ENCODE peak calls at places on chromosomes 7 and 10, in eight cellular contexts. One of them, this sample, is unnamed.

GRCh38 chr10:1420663-1421362 is 316.5 kb downstream of the ADARB2 start:
- DNase-seq in NCI-H2081: peak; percentile 80
- DNase-seq in activated effector memory CD4-positive, alpha-beta T cell treated with Interleukin-2 at 50 U/mL for 16 hours: peak; percentile 22
- DNase-seq in CD4-positive, alpha-beta T cell: peak; percentile 30
- DNase-seq in endothelial cell: peak; percentile 84
- DNase-seq in activated T-helper 9 cell treated with anti-CD3 and anti-CD28 coated beads, Interleukin-2, amount 50 U/mL, for 16 hours: peak; percentile 13
- DNase-seq in Kasumi-1: peak; percentile 97
- DNase-seq in NCI-H1105 treated with DMSO at 0.1 percent for 48 hours: peak; percentile 68
- DNase-seq in this sample: peak; percentile 7

GRCh38 chr7:33900501-33900900 is 4.8 kb upstream of the BMPER start:
- DNase-seq in endothelial cell: no peak
- DNase-seq in NCI-H1105 treated with DMSO at 0.1 percent for 48 hours: no peak
- DNase-seq in CD4-positive, alpha-beta T cell: no peak
- DNase-seq in activated T-helper 9 cell treated with anti-CD3 and anti-CD28 coated beads, Interleukin-2, amount 50 U/mL, for 16 hours: no peak
- DNase-seq in NCI-H2081: no peak
- DNase-seq in Kasumi-1: no peak
- DNase-seq in activated effector memory CD4-positive, alpha-beta T cell treated with Interleukin-2 at 50 U/mL for 16 hours: no peak
- DNase-seq in this sample: no peak

GRCh38 chr10:30056281-30056680 is 3.1 kb downstream of the JCAD start:
- DNase-seq in NCI-H1105 treated with DMSO at 0.1 percent for 48 hours: no peak
- DNase-seq in activated T-helper 9 cell treated with anti-CD3 and anti-CD28 coated beads, Interleukin-2, amount 50 U/mL, for 16 hours: no peak
- DNase-seq in Kasumi-1: no peak
- DNase-seq in endothelial cell: no peak
- DNase-seq in NCI-H2081: no peak
- DNase-seq in CD4-positive, alpha-beta T cell: no peak
- DNase-seq in activated effector memory CD4-positive, alpha-beta T cell treated with Interleukin-2 at 50 U/mL for 16 hours: no peak
- DNase-seq in this sample: no peak

GRCh38 chr7:91424372-91424771 is 160.1 kb downstream of the FZD1 start:
- DNase-seq in Kasumi-1: no peak
- DNase-seq in endothelial cell: no peak
- DNase-seq in NCI-H1105 treated with DMSO at 0.1 percent for 48 hours: no peak
- DNase-seq in activated effector memory CD4-positive, alpha-beta T cell treated with Interleukin-2 at 50 U/mL for 16 hours: no peak
- DNase-seq in activated T-helper 9 cell treated with anti-CD3 and anti-CD28 coated beads, Interleukin-2, amount 50 U/mL, for 16 hours: no peak
- DNase-seq in CD4-positive, alpha-beta T cell: no peak
- DNase-seq in NCI-H2081: no peak
- DNase-seq in this sample: no peak

GRCh38 chr7:125773113-125773800 is 843.6 kb upstream of the POT1 start:
- DNase-seq in activated T-helper 9 cell treated with anti-CD3 and anti-CD28 coated beads, Interleukin-2, amount 50 U/mL, for 16 hours: no peak
- DNase-seq in Kasumi-1: no peak
- DNase-seq in activated effector memory CD4-positive, alpha-beta T cell treated with Interleukin-2 at 50 U/mL for 16 hours: no peak
- DNase-seq in endothelial cell: no peak
- DNase-seq in CD4-positive, alpha-beta T cell: no peak
- DNase-seq in NCI-H2081: no peak
- DNase-seq in NCI-H1105 treated with DMSO at 0.1 percent for 48 hours: no peak
- DNase-seq in this sample: no peak

GRCh38 chr10:102231357-102232318 is 5.5 kb downstream of the ELOVL3 start:
- DNase-seq in activated T-helper 9 cell treated with anti-CD3 and anti-CD28 coated beads, Interleukin-2, amount 50 U/mL, for 16 hours: peak; percentile 63
- DNase-seq in NCI-H2081: peak; percentile 2
- DNase-seq in activated effector memory CD4-positive, alpha-beta T cell treated with Interleukin-2 at 50 U/mL for 16 hours: peak; percentile 47
- DNase-seq in endothelial cell: peak; percentile 78
- DNase-seq in CD4-positive, alpha-beta T cell: peak; percentile 40
- DNase-seq in NCI-H1105 treated with DMSO at 0.1 percent for 48 hours: peak; percentile 20
- DNase-seq in Kasumi-1: peak; percentile 84
- DNase-seq in this sample: no peak

GRCh38 chr10:49739426-49739825 is 22.7 kb downstream of the OGDHL start:
- DNase-seq in endothelial cell: no peak
- DNase-seq in Kasumi-1: no peak
- DNase-seq in NCI-H2081: no peak
- DNase-seq in activated T-helper 9 cell treated with anti-CD3 and anti-CD28 coated beads, Interleukin-2, amount 50 U/mL, for 16 hours: no peak
- DNase-seq in NCI-H1105 treated with DMSO at 0.1 percent for 48 hours: no peak
- DNase-seq in activated effector memory CD4-positive, alpha-beta T cell treated with Interleukin-2 at 50 U/mL for 16 hours: no peak
- DNase-seq in CD4-positive, alpha-beta T cell: no peak
- DNase-seq in this sample: no peak

GRCh38 chr7:100483728-100484635 is at the start of gene NYAP1:
- DNase-seq in NCI-H2081: peak; percentile 65
- DNase-seq in NCI-H1105 treated with DMSO at 0.1 percent for 48 hours: peak; percentile 48
- DNase-seq in activated T-helper 9 cell treated with anti-CD3 and anti-CD28 coated beads, Interleukin-2, amount 50 U/mL, for 16 hours: peak; percentile 41
- DNase-seq in endothelial cell: no peak
- DNase-seq in activated effector memory CD4-positive, alpha-beta T cell treated with Interleukin-2 at 50 U/mL for 16 hours: peak; percentile 47
- DNase-seq in Kasumi-1: peak; percentile 22
- DNase-seq in CD4-positive, alpha-beta T cell: peak; percentile 41
- DNase-seq in this sample: peak; percentile 38

GRCh38 chr10:71708897-71709882 is 10.4 kb downstream of the C10orf105 start:
- DNase-seq in CD4-positive, alpha-beta T cell: no peak
- DNase-seq in NCI-H1105 treated with DMSO at 0.1 percent for 48 hours: no peak
- DNase-seq in NCI-H2081: no peak
- DNase-seq in Kasumi-1: no peak
- DNase-seq in endothelial cell: no peak
- DNase-seq in activated effector memory CD4-positive, alpha-beta T cell treated with Interleukin-2 at 50 U/mL for 16 hours: no peak
- DNase-seq in activated T-helper 9 cell treated with anti-CD3 and anti-CD28 coated beads, Interleukin-2, amount 50 U/mL, for 16 hours: no peak
- DNase-seq in this sample: no peak

GRCh38 chr10:133307776-133308430 is 769 bp downstream of the TUBGCP2 start:
- DNase-seq in NCI-H2081: peak; percentile 64
- DNase-seq in Kasumi-1: peak; percentile 84
- DNase-seq in NCI-H1105 treated with DMSO at 0.1 percent for 48 hours: peak; percentile 52
- DNase-seq in endothelial cell: peak; percentile 69
- DNase-seq in activated effector memory CD4-positive, alpha-beta T cell treated with Interleukin-2 at 50 U/mL for 16 hours: peak; percentile 81
- DNase-seq in activated T-helper 9 cell treated with anti-CD3 and anti-CD28 coated beads, Interleukin-2, amount 50 U/mL, for 16 hours: peak; percentile 76
- DNase-seq in CD4-positive, alpha-beta T cell: peak; percentile 79
- DNase-seq in this sample: no peak

GRCh38 chr10:97572214-97572989 is at the start of gene ANKRD2:
- DNase-seq in endothelial cell: peak; percentile 77
- DNase-seq in activated T-helper 9 cell treated with anti-CD3 and anti-CD28 coated beads, Interleukin-2, amount 50 U/mL, for 16 hours: peak; percentile 13
- DNase-seq in activated effector memory CD4-positive, alpha-beta T cell treated with Interleukin-2 at 50 U/mL for 16 hours: peak; percentile 14
- DNase-seq in NCI-H2081: peak; percentile 16
- DNase-seq in Kasumi-1: peak; percentile 83
- DNase-seq in NCI-H1105 treated with DMSO at 0.1 percent for 48 hours: no peak
- DNase-seq in CD4-positive, alpha-beta T cell: peak; percentile 13
- DNase-seq in this sample: peak; percentile 63

GRCh38 chr10:19638173-19638872 is 177.9 kb upstream of the PLXDC2 start:
- DNase-seq in activated T-helper 9 cell treated with anti-CD3 and anti-CD28 coated beads, Interleukin-2, amount 50 U/mL, for 16 hours: no peak
- DNase-seq in NCI-H2081: no peak
- DNase-seq in activated effector memory CD4-positive, alpha-beta T cell treated with Interleukin-2 at 50 U/mL for 16 hours: no peak
- DNase-seq in Kasumi-1: peak; percentile 75
- DNase-seq in NCI-H1105 treated with DMSO at 0.1 percent for 48 hours: no peak
- DNase-seq in CD4-positive, alpha-beta T cell: no peak
- DNase-seq in endothelial cell: no peak
- DNase-seq in this sample: no peak

GRCh38 chr10:80528901-80529300 is 8.8 kb upstream of the SH2D4B start:
- DNase-seq in Kasumi-1: no peak
- DNase-seq in CD4-positive, alpha-beta T cell: no peak
- DNase-seq in NCI-H2081: no peak
- DNase-seq in NCI-H1105 treated with DMSO at 0.1 percent for 48 hours: no peak
- DNase-seq in activated T-helper 9 cell treated with anti-CD3 and anti-CD28 coated beads, Interleukin-2, amount 50 U/mL, for 16 hours: no peak
- DNase-seq in endothelial cell: no peak
- DNase-seq in activated effector memory CD4-positive, alpha-beta T cell treated with Interleukin-2 at 50 U/mL for 16 hours: no peak
- DNase-seq in this sample: no peak

GRCh38 chr10:71771821-71772617 is 1.3 kb downstream of the VSIR start:
- DNase-seq in activated T-helper 9 cell treated with anti-CD3 and anti-CD28 coated beads, Interleukin-2, amount 50 U/mL, for 16 hours: no peak
- DNase-seq in NCI-H1105 treated with DMSO at 0.1 percent for 48 hours: no peak
- DNase-seq in Kasumi-1: no peak
- DNase-seq in NCI-H2081: no peak
- DNase-seq in activated effector memory CD4-positive, alpha-beta T cell treated with Interleukin-2 at 50 U/mL for 16 hours: no peak
- DNase-seq in CD4-positive, alpha-beta T cell: no peak
- DNase-seq in endothelial cell: no peak
- DNase-seq in this sample: no peak